ENCODE peak calls at places on chromosomes 13 and 19, in seven cellular contexts. S is MCF 10A; Q is cardiac muscle cell; H is foreskin keratinocyte; G is stimulated activated CD4-positive, alpha-beta T cell treated with anti-CD3 and anti-CD28 coated beads, Interleukin-1b, Interleukin-23, amount 100 ng/mL, for 1 hour; T is upper lobe of left lung; K is GM13977. Y is an unnamed sample.

GRCh38 chr13:67175836-67176235 is 54.3 kb downstream of the PCDH9 start:
- DNase-seq in Q (no peak), K (no peak), S (no peak), T (no peak), G (no peak), H (no peak), Y (no peak)

GRCh38 chr13:94088742-94089141 is 390.7 kb downstream of the DCT start:
- DNase-seq in Q (no peak), K (no peak), T (no peak), S (no peak), H (no peak), G (no peak), Y (no peak)

GRCh38 chr19:13023666-13024065 is 28.4 kb downstream of the NFIX start:
- DNase-seq in S (no peak), H (no peak), K (no peak), Q (no peak), G (no peak), T (no peak), Y (no peak)

GRCh38 chr19:38663957-38664502 is 16.6 kb downstream of the ACTN4 start:
- DNase-seq in K (no peak), Q (no peak), G (no peak), S (no peak), H (no peak), T (peak), Y (no peak)

GRCh38 chr13:30504081-30504480 is 38.3 kb upstream of the HMGB1 start:
- DNase-seq in G (no peak), H (no peak), S (no peak), Q (no peak), T (no peak), K (peak), Y (no peak)

GRCh38 chr13:46817081-46817480 is 20.1 kb upstream of the ESD start:
- DNase-seq in Q (no peak), S (no peak), G (no peak), K (no peak), T (no peak), H (no peak), Y (peak)

GRCh38 chr19:48492925-48493717 is 18.5 kb downstream of the LMTK3 start:
- DNase-seq in H (peak), S (peak), Q (peak), T (peak), G (peak), K (peak), Y (peak)

GRCh38 chr13:37863708-37864107 is 5.9 kb downstream of the TRPC4 start:
- DNase-seq in T (no peak), K (no peak), H (no peak), G (no peak), Q (no peak), S (no peak), Y (no peak)